ENCODE peak calls at places on chromosome 2, in ten cellular contexts. P, T, O, E, C, M, W, Y, K and G are unnamed samples.

GRCh38 chr2:145404690-145405089 is 884.8 kb upstream of the ZEB2 start:
- DNase-seq in P (no peak), T (no peak), O (no peak), E (no peak), C (no peak), M (no peak), W (no peak), Y (peak; percentile 31), K (no peak), G (no peak)

GRCh38 chr2:6312377-6312776 is 553.3 kb downstream of the CMPK2 start:
- DNase-seq in P (no peak), T (no peak), O (no peak), E (no peak), C (no peak), M (no peak), W (no peak), Y (no peak), K (no peak), G (no peak)

GRCh38 chr2:147331790-147332419 is 512.9 kb upstream of the ACVR2A start:
- DNase-seq in P (peak; percentile 39), T (no peak), O (peak; percentile 7), E (peak; percentile 64), C (no peak), M (no peak), W (peak; percentile 28), Y (no peak), K (no peak), G (no peak)

GRCh38 chr2:9812945-9813311 is 30.3 kb upstream of the TAF1B start:
- DNase-seq in P (no peak), T (no peak), O (no peak), E (no peak), C (no peak), M (no peak), W (no peak), Y (no peak), K (no peak), G (no peak)

GRCh38 chr2:111618577-111618930 is 265.4 kb downstream of the ANAPC1 start:
- DNase-seq in P (no peak), T (no peak), O (no peak), E (peak; percentile 50), C (no peak), M (no peak), W (no peak), Y (peak; percentile 48), K (no peak), G (no peak)

GRCh38 chr2:218010116-218010837 is 7.5 kb upstream of the TNS1 start:
- DNase-seq in P (peak; percentile 4), T (peak; percentile 91), O (no peak), E (peak; percentile 50), C (peak; percentile 48), M (no peak), W (peak; percentile 85), Y (peak; percentile 71), K (peak; percentile 86), G (peak; percentile 4)

GRCh38 chr2:27716301-27717069 is 52.8 kb downstream of the SLC4A1AP start:
- DNase-seq in P (no peak), T (no peak), O (no peak), E (no peak), C (no peak), M (no peak), W (no peak), Y (no peak), K (no peak), G (no peak)

GRCh38 chr2:8536686-8537571 is 144.9 kb upstream of the ID2 start:
- DNase-seq in P (no peak), T (no peak), O (no peak), E (peak; percentile 48), C (no peak), M (no peak), W (no peak), Y (no peak), K (no peak), G (no peak)

GRCh38 chr2:219405451-219405850 is 12.7 kb upstream of the DES start:
- DNase-seq in P (no peak), T (no peak), O (no peak), E (no peak), C (no peak), M (no peak), W (no peak), Y (no peak), K (no peak), G (no peak)